ENCODE peak calls at places on chromosomes 4 and X, in five cellular contexts. J is foreskin fibroblast, X is upper lobe of left lung, B is thoracic aorta, C is activated T-helper 1 cell treated with Interleukin-2 at 50 U/mL for 16 hours. Q is an unnamed sample.

GRCh38 chr4:6513678-6514077 is 41.3 kb upstream of the PPP2R2C start:
- DNase-seq in J (no peak), X (no peak), B (no peak), C (no peak), Q (no peak)

GRCh38 chr4:74005528-74005927 is 7.1 kb upstream of the CXCL5 start:
- DNase-seq in J (no peak), X (no peak), B (no peak), C (no peak), Q (no peak)

GRCh38 chr4:182212211-182212761 is 30.9 kb upstream of the TENM3 start:
- DNase-seq in J (peak; percentile 58), X (peak; percentile 45), B (no peak), C (no peak), Q (no peak)

GRCh38 chrX:153662266-153662665 is 11.3 kb downstream of the PNCK start:
- DNase-seq in J (no peak), X (peak; percentile 83), B (no peak), C (peak; percentile 35), Q (peak; percentile 58)

GRCh38 chrX:40179333-40179732 is 81.6 kb upstream of the BCOR start:
- DNase-seq in J (no peak), X (no peak), B (no peak), C (no peak), Q (no peak)

GRCh38 chrX:109732319-109732779 is 708 bp downstream of the ACSL4 start:
- DNase-seq in J (peak; percentile 39), X (no peak), B (no peak), C (no peak), Q (no peak)

GRCh38 chrX:133783273-133783672 is 202.1 kb downstream of the GPC3 start:
- DNase-seq in J (no peak), X (no peak), B (no peak), C (no peak), Q (no peak)

GRCh38 chr4:76804060-76804459 is 93.9 kb downstream of the SOWAHB start:
- DNase-seq in J (no peak), X (no peak), B (no peak), C (no peak), Q (no peak)

GRCh38 chrX:154437971-154438893 is 1.3 kb downstream of the GDI1 start:
- DNase-seq in J (no peak), X (no peak), B (no peak), C (no peak), Q (no peak)

GRCh38 chrX:23548164-23548563 is 119.1 kb upstream of the PRDX4 start:
- DNase-seq in J (no peak), X (no peak), B (no peak), C (no peak), Q (no peak)

Q was measured in CD4-positive, alpha-beta T cell.